ENCODE peak calls at places on chromosomes 11 and 22, in five cellular contexts. B is naive thymus-derived CD4-positive, alpha-beta T cell; I is stomach; M is heart right ventricle; D is NCI-H1417 treated with DMSO at 0.1 percent for 48 hours. W is an unnamed sample.

GRCh38 chr11:62012451-62013265 is 45.2 kb upstream of the FTH1 start:
- DNase-seq in B (no peak), I (no peak), M (no peak), D (no peak), W (no peak)

GRCh38 chr22:24516301-24516737 is 21.2 kb downstream of the UPB1 start:
- DNase-seq in M (no peak), I (no peak), D (no peak), B (no peak), W (no peak)

GRCh38 chr11:15765530-15765929 is 590.8 kb downstream of the SOX6 start:
- DNase-seq in D (no peak), M (no peak), B (no peak), I (no peak), W (no peak)

GRCh38 chr11:35947437-35947836 is 3.6 kb downstream of the LDLRAD3 start:
- DNase-seq in M (no peak), D (no peak), B (no peak), I (no peak), W (no peak)

GRCh38 chr11:95877288-95877687 is 46.6 kb downstream of the MTMR2 start:
- DNase-seq in M (no peak), D (no peak), I (no peak), B (no peak), W (no peak)

GRCh38 chr22:18954333-18954732 is 18.2 kb upstream of the PRODH start:
- DNase-seq in D (no peak), M (peak), I (peak), B (peak), W (peak)

GRCh38 chr11:2944953-2945756 is 15.9 kb upstream of the PHLDA2 start:
- DNase-seq in I (peak), D (no peak), B (peak), M (peak), W (no peak)

GRCh38 chr11:67349457-67349856 is 3.9 kb downstream of the POLD4 start:
- DNase-seq in M (no peak), B (no peak), I (no peak), D (no peak), W (no peak)

GRCh38 chr22:49662681-49663080 is 165.0 kb downstream of the BRD1 start:
- DNase-seq in I (no peak), M (no peak), D (no peak), B (no peak), W (no peak)

GRCh38 chr11:121032546-121032945 is 8.6 kb downstream of the TBCEL start:
- DNase-seq in M (no peak), I (no peak), B (no peak), D (no peak), W (no peak)

W was measured in naive B cell.